ENCODE peak calls at places on chromosomes 4 and X, in five cellular contexts. E is transverse colon, R is tibial artery, B is PC-9, I is fibroblast of lung. F is an unnamed sample.

GRCh38 chr4:165331823-165332222 is 4.4 kb downstream of the MSMO1 start:
- DNase-seq in B (no peak), E (no peak), R (no peak), I (no peak), F (no peak)

GRCh38 chr4:91592125-91592524 is 711.6 kb upstream of the GRID2 start:
- DNase-seq in R (no peak), E (no peak), I (no peak), B (no peak), F (no peak)

GRCh38 chrX:75781618-75782017 is 3.4 kb downstream of the MAGEE2 start:
- DNase-seq in B (no peak), I (no peak), R (no peak), E (no peak), F (no peak)

GRCh38 chrX:38717871-38718270 is 83.4 kb upstream of the MID1IP1 start:
- DNase-seq in R (no peak), I (peak; percentile 26), B (no peak), E (no peak), F (no peak)

GRCh38 chrX:150870487-150871340 is 27.8 kb downstream of the CD99L2 start:
- DNase-seq in R (no peak), E (no peak), B (no peak), I (peak; percentile 37), F (no peak)

GRCh38 chr4:55358668-55359067 is 12.6 kb downstream of the SRD5A3 start:
- DNase-seq in E (no peak), I (peak; percentile 84), R (no peak), B (no peak), F (peak; percentile 5)

GRCh38 chr4:187006189-187006618 is 282.5 kb upstream of the FAT1 start:
- DNase-seq in B (no peak), I (peak; percentile 74), E (no peak), R (no peak), F (no peak)

GRCh38 chr4:178333355-178333754 is 891.1 kb upstream of the AGA start:
- DNase-seq in E (no peak), B (no peak), I (no peak), R (no peak), F (no peak)

GRCh38 chrX:153925387-153925738 is 701 bp downstream of the ARHGAP4 start:
- DNase-seq in I (no peak), E (no peak), B (no peak), R (no peak), F (no peak)

GRCh38 chr4:96784336-96784735 is 944.4 kb downstream of the PDHA2 start:
- DNase-seq in R (no peak), B (no peak), E (no peak), I (no peak), F (no peak)

GRCh38 chr4:22508376-22508775 is 7.5 kb downstream of the ADGRA3 start:
- DNase-seq in E (no peak), I (peak; percentile 77), B (peak; percentile 27), R (no peak), F (no peak)

GRCh38 chrX:121208563-121208962 is 161.2 kb downstream of the GLUD2 start:
- DNase-seq in I (no peak), E (no peak), B (no peak), R (no peak), F (no peak)

GRCh38 chr4:188623314-188623854 is 484.1 kb downstream of the TRIML1 start:
- DNase-seq in I (no peak), E (no peak), B (no peak), R (no peak), F (no peak)

GRCh38 chrX:102950908-102951866 is 14.1 kb downstream of the RAB40AL start:
- DNase-seq in B (peak; percentile 33), E (peak; percentile 44), R (no peak), I (peak; percentile 51), F (peak; percentile 38)

GRCh38 chr4:24063771-24064170 is 173.9 kb upstream of the PPARGC1A start:
- DNase-seq in B (no peak), E (no peak), R (no peak), I (no peak), F (no peak)

GRCh38 chr4:38160487-38161207 is 200.4 kb downstream of the PTTG2 start:
- DNase-seq in I (peak; percentile 97), R (no peak), E (peak; percentile 33), B (peak; percentile 63), F (no peak)

GRCh38 chr4:179583221-179583620 is 2141.0 kb upstream of the AGA start:
- DNase-seq in R (no peak), E (no peak), B (no peak), I (no peak), F (no peak)

GRCh38 chr4:147160908-147161513 is 215.3 kb upstream of the TTC29 start:
- DNase-seq in R (no peak), B (peak; percentile 13), I (peak; percentile 81), E (no peak), F (peak; percentile 20)

GRCh38 chr4:154485127-154485773 is 6.3 kb downstream of the DCHS2 start:
- DNase-seq in E (no peak), B (no peak), I (no peak), R (no peak), F (no peak)

GRCh38 chr4:165185448-165185847 is 21.9 kb upstream of the KLHL2 start:
- DNase-seq in B (no peak), I (no peak), R (no peak), E (no peak), F (no peak)

GRCh38 chr4:56215138-56215793 is 172.0 kb downstream of the AASDH start:
- DNase-seq in I (no peak), E (no peak), B (no peak), R (no peak), F (no peak)

GRCh38 chrX:116281106-116281505 is 110.6 kb downstream of the AGTR2 start:
- DNase-seq in B (no peak), I (no peak), R (no peak), E (peak; percentile 17), F (no peak)

GRCh38 chr4:58602022-58602421 is 1491.8 kb upstream of the IGFBP7 start:
- DNase-seq in B (no peak), R (no peak), E (no peak), I (no peak), F (no peak)

GRCh38 chrX:404656-405055 is 17.9 kb upstream of the PPP2R3B start:
- DNase-seq in E (no peak), I (no peak), R (no peak), B (no peak), F (no peak)

GRCh38 chrX:26522501-26522900 is 306.5 kb downstream of the MAGEB5 start:
- DNase-seq in E (no peak), B (no peak), R (no peak), I (no peak), F (no peak)

GRCh38 chr4:174663254-174663653 is 141.0 kb upstream of the HPGD start:
- DNase-seq in I (peak; percentile 30), R (no peak), B (no peak), E (no peak), F (no peak)

GRCh38 chrX:38278682-38279081 is 48.6 kb downstream of the RPGR start:
- DNase-seq in R (no peak), I (no peak), E (no peak), B (no peak), F (no peak)

GRCh38 chrX:63754141-63754859 is 30.7 kb downstream of the ARHGEF9 start:
- DNase-seq in B (peak; percentile 12), I (peak; percentile 16), E (no peak), R (no peak), F (no peak)

DNA sequence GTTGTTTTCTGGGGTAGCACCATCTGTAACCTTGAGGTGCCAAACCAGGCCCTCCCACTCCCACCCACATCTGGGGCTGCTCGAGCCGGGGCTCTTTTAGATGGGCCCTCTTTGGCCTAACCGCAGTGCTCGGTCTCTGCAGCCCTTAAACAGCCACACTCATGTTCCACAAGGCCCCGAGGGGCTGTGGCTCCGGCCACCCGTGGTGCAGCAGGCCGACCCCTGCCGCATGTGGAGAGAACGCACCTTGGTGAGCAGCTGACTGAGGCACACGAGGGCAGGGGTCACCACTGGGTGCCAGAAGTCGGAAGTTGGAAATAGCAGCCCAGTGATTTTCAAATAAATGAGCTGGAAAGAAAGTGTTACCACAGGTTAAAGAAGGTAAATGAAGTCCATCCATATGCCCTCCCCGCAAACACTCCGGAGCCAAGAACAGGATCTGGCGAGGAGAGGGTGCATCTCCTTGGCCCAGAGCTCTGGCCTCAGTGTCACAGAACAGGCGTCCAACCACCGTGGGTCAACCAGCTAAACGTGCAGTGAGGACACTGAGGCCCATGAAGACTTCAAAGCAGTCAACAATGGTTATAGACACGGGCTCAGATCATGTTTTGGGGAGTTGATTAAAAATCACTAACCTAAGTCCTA is 18.2 kb downstream of the NOP14 start:
- DNase-seq in I (no peak), B (no peak), E (no peak), R (no peak), F (no peak)
- H3K36me3 ChIP-seq in I (peaks cover 47% of the 10 kb centered on the region), B (no peaks in the 10 kb centered on the region), E (peaks cover 30% of the 10 kb centered on the region), R (peaks cover 97% of the 10 kb centered on the region), F (peaks cover 9% of the 10 kb centered on the region)

GRCh38 chrX:113728937-113729336 is 854.9 kb upstream of the HTR2C start:
- DNase-seq in R (no peak), I (no peak), B (no peak), E (no peak), F (no peak)

GRCh38 chrX:113726898-113727297 is 857.0 kb upstream of the HTR2C start:
- DNase-seq in I (no peak), B (no peak), E (no peak), R (no peak), F (no peak)

GRCh38 chrX:113726009-113726408 is 857.9 kb upstream of the HTR2C start:
- DNase-seq in R (no peak), E (no peak), I (no peak), B (no peak), F (no peak)

GRCh38 chrX:113726466-113726865 is 857.4 kb upstream of the HTR2C start:
- DNase-seq in R (no peak), E (no peak), I (no peak), B (no peak), F (no peak)
- H3K27ac ChIP-seq in R (no peak overlapping the region), E (no peak overlapping the region), I (no peak overlapping the region), B (no peak overlapping the region), F (no peak overlapping the region)

DNA sequence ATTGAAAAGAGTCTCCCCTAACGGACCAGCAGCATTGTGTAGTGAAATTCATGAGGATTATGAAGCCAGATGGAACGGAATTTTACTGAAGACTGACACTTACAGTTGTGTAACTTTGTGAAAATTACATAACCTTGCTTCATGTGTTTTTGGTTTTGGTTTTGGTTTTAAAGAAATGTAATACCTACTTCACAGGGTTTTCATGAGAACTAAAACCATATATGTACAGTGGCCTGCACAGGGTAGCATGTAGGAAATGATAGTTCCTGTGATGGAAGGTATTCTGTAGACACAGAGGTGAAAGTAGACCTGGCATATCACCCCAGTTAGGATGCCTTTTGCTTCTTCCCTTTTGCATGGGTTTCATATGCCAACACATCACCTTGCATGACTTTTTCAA is 247.0 kb downstream of the BANK1 start:
- DNase-seq in I (no peak), R (no peak), E (no peak), B (no peak), F (no peak)
- H3K36me3 ChIP-seq in I (no peaks in the 10 kb centered on the region), R (no peaks in the 10 kb centered on the region), E (no peaks in the 10 kb centered on the region), B (no peaks in the 10 kb centered on the region), F (no peaks in the 10 kb centered on the region)

DNA sequence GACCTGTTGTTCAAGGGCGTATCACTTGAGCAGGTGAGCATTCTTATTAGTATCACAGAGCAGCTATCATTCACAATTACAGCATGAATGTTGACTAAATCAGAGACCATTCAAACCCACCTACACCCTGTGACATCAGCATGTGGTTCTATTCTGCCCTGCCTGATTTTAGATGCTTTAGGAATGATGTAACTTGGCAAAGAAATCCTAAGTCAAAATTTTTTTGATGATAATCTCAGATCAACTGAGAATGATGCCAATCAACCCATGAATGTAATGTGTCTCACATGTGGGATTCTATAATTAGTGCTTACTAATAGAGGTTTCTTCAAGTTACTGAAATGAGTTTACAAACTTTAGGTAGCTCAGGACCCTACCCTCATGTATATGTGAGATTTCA is 13.4 kb upstream of the CHIC2 start:
- DNase-seq in I (no peak), E (no peak), R (no peak), B (no peak), F (no peak)
- H3K27ac ChIP-seq in I (peak overlapping the region; percentile 62), E (no peak overlapping the region), R (no peak overlapping the region), B (no peak overlapping the region), F (no peak overlapping the region)